ENCODE peak calls at places on chromosomes 5 and 9, in seven cellular contexts. T is IMR-90, O is mesendoderm, Y is neuronal stem cell, L is H1, F is H9, X is trophoblast cell. V is an unnamed sample.

GRCh38 chr5:14305045-14305444 is 161.9 kb downstream of the TRIO start:
- DNase-seq in T (peak), O (no peak), F (no peak), X (peak), Y (no peak), L (no peak), V (peak)

GRCh38 chr9:19446361-19446861 is 37.6 kb downstream of the ACER2 start:
- DNase-seq in Y (no peak), F (peak), O (no peak), T (no peak), L (peak), X (no peak), V (no peak)

GRCh38 chr9:89008346-89009048 is 17.2 kb downstream of the S1PR3 start:
- DNase-seq in Y (no peak), F (no peak), T (no peak), X (no peak), L (no peak), O (no peak), V (no peak)

GRCh38 chr5:122163151-122164069 is 34.1 kb downstream of the ZNF474 start:
- DNase-seq in O (peak), T (peak), X (peak), L (no peak), F (no peak), Y (no peak), V (peak)

GRCh38 chr5:33167541-33167940 is 273.2 kb upstream of the TARS1 start:
- DNase-seq in Y (no peak), X (no peak), T (no peak), F (no peak), O (no peak), L (no peak), V (no peak)

GRCh38 chr5:173626501-173626812 is 10.0 kb upstream of the BOD1 start:
- DNase-seq in F (no peak), T (no peak), L (no peak), X (no peak), Y (no peak), O (no peak), V (no peak)

GRCh38 chr9:122614362-122614761 is at the start of gene OR1Q1:
- DNase-seq in O (no peak), L (no peak), T (no peak), Y (no peak), X (no peak), F (no peak), V (no peak)

GRCh38 chr5:6162175-6162574 is 216.2 kb downstream of the MED10 start:
- DNase-seq in X (no peak), L (no peak), Y (no peak), O (no peak), T (no peak), F (no peak), V (no peak)

GRCh38 chr5:28190011-28190410 is 1151.6 kb upstream of the CDH9 start:
- DNase-seq in O (no peak), T (no peak), L (no peak), X (peak), Y (no peak), F (no peak), V (no peak)

GRCh38 chr9:79020266-79020665 is 551.5 kb upstream of the TLE4 start:
- DNase-seq in T (no peak), L (no peak), O (no peak), X (no peak), Y (no peak), F (no peak), V (no peak)

GRCh38 chr5:135456238-135457099 is 4.3 kb upstream of the TIFAB start:
- DNase-seq in Y (no peak), L (no peak), T (peak), O (no peak), F (no peak), X (peak), V (peak)

GRCh38 chr5:143011621-143012020 is 241.4 kb downstream of the ARHGAP26 start:
- DNase-seq in L (no peak), X (no peak), T (peak), F (no peak), Y (no peak), O (peak), V (no peak)

GRCh38 chr9:124210697-124211096 is 47.1 kb upstream of the NEK6 start:
- DNase-seq in T (peak), X (no peak), O (no peak), Y (no peak), F (no peak), L (no peak), V (no peak)

GRCh38 chr5:74424162-74424868 is 216.2 kb downstream of the ENC1 start:
- DNase-seq in F (no peak), O (no peak), T (no peak), L (no peak), X (no peak), Y (no peak), V (no peak)

GRCh38 chr9:121240394-121241145 is 27.4 kb upstream of the GSN start:
- DNase-seq in O (no peak), Y (no peak), T (peak), L (no peak), X (no peak), F (no peak), V (no peak)

GRCh38 chr5:176486189-176486757 is 38.1 kb downstream of the FAF2 start:
- DNase-seq in L (no peak), O (peak), F (no peak), X (no peak), Y (no peak), T (no peak), V (no peak)
- H2BK120ac ChIP-seq in L (no peak), O (no peak), F (no peak), X (no peak), Y (no peak), T (no peak), V (no peak)

DNA sequence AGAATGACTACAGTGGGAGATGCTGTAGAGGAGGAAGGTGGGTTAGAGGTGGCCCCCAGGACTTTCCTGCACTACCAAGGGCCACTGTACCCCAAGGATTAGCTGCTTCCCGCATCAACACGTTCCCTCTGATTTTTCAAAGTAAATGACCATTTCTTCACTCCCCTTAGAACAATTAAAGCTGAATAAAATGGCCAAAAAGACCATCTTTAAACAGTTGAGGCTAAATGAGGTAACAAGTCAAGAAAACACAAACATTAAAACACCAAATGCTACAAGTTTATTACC is 740 bp upstream of the ERAP1 start:
- DNase-seq in X (no peak), T (no peak), O (no peak), Y (no peak), L (no peak), F (no peak), V (no peak)
- H2BK120ac ChIP-seq in X (peak), T (peak), O (no peak), Y (no peak), L (no peak), F (no peak), V (no peak)

GRCh38 chr5:172574845-172575170 is 66.3 kb upstream of the NEURL1B start:
- DNase-seq in Y (no peak), O (no peak), X (no peak), T (no peak), L (no peak), F (no peak), V (no peak)

GRCh38 chr5:172573986-172574844 is 66.8 kb upstream of the NEURL1B start:
- DNase-seq in L (no peak), F (no peak), Y (no peak), O (no peak), T (no peak), X (no peak), V (no peak)

GRCh38 chr5:172577510-172577909 is 63.6 kb upstream of the NEURL1B start:
- DNase-seq in X (no peak), Y (no peak), F (no peak), L (no peak), O (no peak), T (no peak), V (no peak)

GRCh38 chr5:172575816-172576215 is 65.2 kb upstream of the NEURL1B start:
- DNase-seq in X (no peak), L (no peak), F (no peak), T (no peak), O (no peak), Y (no peak), V (no peak)

GRCh38 chr5:172575416-172575815 is 65.6 kb upstream of the NEURL1B start:
- DNase-seq in T (no peak), Y (no peak), F (no peak), L (no peak), X (no peak), O (no peak), V (no peak)
- H2BK120ac ChIP-seq in T (no peak), Y (peak), F (no peak), L (no peak), X (no peak), O (no peak), V (no peak)

GRCh38 chr9:133065070-133065388 is 3.2 kb downstream of the CEL start:
- DNase-seq in F (no peak), T (no peak), Y (no peak), O (no peak), X (no peak), L (no peak), V (no peak)
- H2BK120ac ChIP-seq in F (no peak), T (no peak), Y (no peak), O (no peak), X (no peak), L (no peak), V (no peak)